ENCODE peak calls at places on chromosomes 6 and 20, in seven cellular contexts. Y is WTC11; O is globus pallidus; E is T1000; Z is activated CD4-positive, alpha-beta T cell treated with anti-CD3 and anti-CD28 coated beads for 48 hours; V is anterior cingulate cortex; C is breast epithelium. H is an unnamed sample.

GRCh38 chr6:72218125-72218524 is 331.8 kb downstream of the RIMS1 start:
- DNase-seq in Y (peak; percentile 75), O (peak; percentile 20), E (no peak), Z (no peak), V (peak; percentile 2), C (no peak), H (peak; percentile 76)

GRCh38 chr20:20489054-20489453 is 121.2 kb downstream of the INSM1 start:
- DNase-seq in Y (no peak), O (peak; percentile 14), E (no peak), Z (no peak), V (no peak), C (no peak), H (no peak)

GRCh38 chr6:152244998-152245630 is 392.0 kb downstream of the SYNE1 start:
- DNase-seq in Y (no peak), O (no peak), E (no peak), Z (no peak), V (no peak), C (no peak), H (no peak)

GRCh38 chr20:12287575-12287974 is 369.9 kb downstream of the BTBD3 start:
- DNase-seq in Y (no peak), O (no peak), E (no peak), Z (no peak), V (no peak), C (no peak), H (no peak)

GRCh38 chr20:58839474-58839874 is 11.2 kb downstream of the GNAS-AS1 start:
- DNase-seq in Y (peak; percentile 75), O (no peak), E (no peak), Z (peak; percentile 64), V (peak; percentile 28), C (no peak), H (peak; percentile 44)

GRCh38 chr6:90765895-90766294 is 179.0 kb upstream of the MAP3K7 start:
- DNase-seq in Y (no peak), O (no peak), E (no peak), Z (no peak), V (no peak), C (no peak), H (no peak)

GRCh38 chr6:41736800-41737555 is 1.6 kb upstream of the TFEB start:
- DNase-seq in Y (no peak), O (no peak), E (no peak), Z (no peak), V (no peak), C (no peak), H (no peak)

GRCh38 chr6:56580271-56580670 is 62.4 kb downstream of the DST start:
- DNase-seq in Y (no peak), O (no peak), E (no peak), Z (no peak), V (no peak), C (no peak), H (no peak)

GRCh38 chr6:83853178-83853967 is at the start of gene RIPPLY2:
- DNase-seq in Y (peak; percentile 71), O (peak; percentile 74), E (peak; percentile 23), Z (peak; percentile 9), V (peak; percentile 71), C (no peak), H (no peak)

GRCh38 chr6:139252018-139252390 is 39.8 kb downstream of the TXLNB start:
- DNase-seq in Y (no peak), O (no peak), E (no peak), Z (no peak), V (no peak), C (no peak), H (no peak)

GRCh38 chr6:167672738-167673137 is 154.0 kb upstream of the AFDN start:
- DNase-seq in Y (no peak), O (no peak), E (no peak), Z (no peak), V (no peak), C (no peak), H (no peak)

GRCh38 chr20:39661833-39662232 is 699.7 kb downstream of the DHX35 start:
- DNase-seq in Y (no peak), O (no peak), E (no peak), Z (no peak), V (no peak), C (no peak), H (no peak)

GRCh38 chr20:51562027-51562333 is 19.5 kb upstream of the NFATC2 start:
- DNase-seq in Y (no peak), O (no peak), E (no peak), Z (no peak), V (no peak), C (no peak), H (no peak)

GRCh38 chr6:4287811-4288244 is 152.5 kb upstream of the ECI2 start:
- DNase-seq in Y (no peak), O (no peak), E (no peak), Z (no peak), V (no peak), C (no peak), H (no peak)

GRCh38 chr6:20542927-20543602 is 8.8 kb downstream of the CDKAL1 start:
- DNase-seq in Y (no peak), O (no peak), E (no peak), Z (peak; percentile 28), V (no peak), C (no peak), H (no peak)

GRCh38 chr20:43559588-43559987 is 761 bp downstream of the SGK2 start:
- DNase-seq in Y (no peak), O (no peak), E (no peak), Z (no peak), V (no peak), C (no peak), H (no peak)

GRCh38 chr6:30002871-30003270 is 58.2 kb upstream of the POLR1H start:
- DNase-seq in Y (no peak), O (no peak), E (no peak), Z (no peak), V (no peak), C (no peak), H (no peak)

GRCh38 chr6:35048631-35049083 is 92.5 kb downstream of the TCP11 start:
- DNase-seq in Y (peak; percentile 42), O (peak; percentile 87), E (no peak), Z (peak; percentile 25), V (peak; percentile 62), C (no peak), H (no peak)

GRCh38 chr6:85191656-85192055 is 258.2 kb upstream of the NT5E start:
- DNase-seq in Y (no peak), O (no peak), E (no peak), Z (no peak), V (no peak), C (no peak), H (no peak)

GRCh38 chr6:17583811-17584210 is 16.3 kb upstream of the FAM8A1 start:
- DNase-seq in Y (no peak), O (no peak), E (no peak), Z (no peak), V (no peak), C (no peak), H (no peak)

GRCh38 chr20:64099086-64099786 is 8.1 kb downstream of the NPBWR2 start:
- DNase-seq in Y (no peak), O (no peak), E (no peak), Z (no peak), V (peak; percentile 55), C (no peak), H (no peak)

GRCh38 chr20:63534427-63534830 is 2.7 kb downstream of the PTK6 start:
- DNase-seq in Y (no peak), O (no peak), E (no peak), Z (no peak), V (no peak), C (no peak), H (no peak)

GRCh38 chr6:18656506-18656905 is 269.4 kb downstream of the RNF144B start:
- DNase-seq in Y (peak; percentile 14), O (no peak), E (no peak), Z (no peak), V (peak; percentile 1), C (no peak), H (no peak)

GRCh38 chr6:62371395-62371794 is 85.4 kb upstream of the KHDRBS2 start:
- DNase-seq in Y (no peak), O (no peak), E (no peak), Z (no peak), V (no peak), C (no peak), H (no peak)

GRCh38 chr6:104642871-104643270 is 216.8 kb downstream of the HACE1 start:
- DNase-seq in Y (no peak), O (no peak), E (no peak), Z (no peak), V (no peak), C (no peak), H (no peak)

GRCh38 chr6:149830731-149831379 is 33.3 kb downstream of the LRP11 start:
- DNase-seq in Y (no peak), O (no peak), E (no peak), Z (no peak), V (no peak), C (no peak), H (no peak)

GRCh38 chr20:19676202-19676601 is 81.9 kb upstream of the RIN2 start:
- DNase-seq in Y (no peak), O (no peak), E (no peak), Z (no peak), V (no peak), C (no peak), H (no peak)

GRCh38 chr6:18155864-18156396 is 708 bp downstream of the KDM1B start:
- DNase-seq in Y (peak; percentile 76), O (peak; percentile 31), E (no peak), Z (peak; percentile 63), V (peak; percentile 37), C (peak; percentile 67), H (peak; percentile 83)

GRCh38 chr20:18909254-18909653 is 95.7 kb downstream of the SCP2D1 start:
- DNase-seq in Y (no peak), O (no peak), E (no peak), Z (no peak), V (no peak), C (no peak), H (no peak)

GRCh38 chr20:48584391-48585249 is 243.2 kb downstream of the PREX1 start:
- DNase-seq in Y (no peak), O (no peak), E (no peak), Z (no peak), V (no peak), C (no peak), H (no peak)

GRCh38 chr20:41411458-41411857 is 44.8 kb upstream of the EMILIN3 start:
- DNase-seq in Y (no peak), O (no peak), E (no peak), Z (no peak), V (no peak), C (no peak), H (peak; percentile 63)

GRCh38 chr6:158630944-158631616 is 13.5 kb downstream of the DYNLT1 start:
- DNase-seq in Y (no peak), O (no peak), E (no peak), Z (no peak), V (no peak), C (peak; percentile 77), H (no peak)